ENCODE peak calls at places on chromosomes 6 and 20, in eight cellular contexts. S is adrenal gland; N is keratinocyte; I is lung; Q is effector memory CD4-positive, alpha-beta T cell; J is right cardiac atrium; B is dorsolateral prefrontal cortex; F is psoas muscle. M is an unnamed sample. For H3K27me3, the result is how much of the 10 kb centered on the place peaks cover.

GRCh38 chr6:7975764-7976146 is 65.2 kb upstream of the TXNDC5 start:
- DNase-seq in N (no peak), Q (no peak), S (peak), F (no peak), I (no peak), J (peak), B (no peak), M (no peak)

GRCh38 chr20:6418732-6419131 is 295.9 kb upstream of the FERMT1 start:
- DNase-seq in J (no peak), I (no peak), N (no peak), Q (no peak), B (no peak), S (no peak), F (no peak), M (no peak)

GRCh38 chr6:45816674-45817297 is 198.9 kb downstream of the CLIC5 start:
- DNase-seq in B (no peak), Q (no peak), I (no peak), N (no peak), J (no peak), S (no peak), F (no peak), M (no peak)

GRCh38 chr6:97032950-97033349 is 108.4 kb downstream of the KLHL32 start:
- DNase-seq in Q (no peak), J (no peak), F (no peak), B (no peak), I (no peak), S (no peak), N (no peak), M (no peak)

GRCh38 chr6:110195639-110196038 is 15.4 kb downstream of the CDC40 start:
- DNase-seq in J (no peak), S (no peak), I (no peak), F (no peak), Q (no peak), B (no peak), N (no peak), M (no peak)

GRCh38 chr20:38935285-38935684 is 9.1 kb downstream of the FAM83D start:
- DNase-seq in B (no peak), N (no peak), J (no peak), I (no peak), S (no peak), Q (no peak), F (no peak), M (no peak)

GRCh38 chr6:144590540-144590939 is 305.4 kb downstream of the UTRN start:
- DNase-seq in B (no peak), Q (no peak), I (no peak), S (no peak), F (no peak), N (no peak), J (no peak), M (no peak)

GRCh38 chr6:52598123-52598823 is 21.4 kb upstream of the TRAM2 start:
- DNase-seq in F (peak), I (peak), J (peak), S (peak), B (no peak), Q (no peak), N (no peak), M (peak)

GRCh38 chr6:55088896-55089295 is 85.4 kb upstream of the HCRTR2 start:
- DNase-seq in F (no peak), Q (no peak), S (no peak), N (no peak), I (no peak), B (no peak), J (no peak), M (no peak)

GRCh38 chr6:162245831-162246230 is 481.7 kb downstream of the PRKN start:
- DNase-seq in Q (no peak), N (no peak), S (no peak), B (no peak), I (no peak), F (no peak), J (no peak), M (no peak)

GRCh38 chr20:32539063-32539816 is 45.9 kb downstream of the NOL4L start:
- DNase-seq in F (no peak), S (no peak), Q (no peak), I (no peak), J (no peak), B (no peak), N (no peak), M (peak)

GRCh38 chr6:8075185-8075584 is 11.0 kb upstream of the BLOC1S5 start:
- DNase-seq in J (no peak), S (no peak), I (no peak), F (no peak), Q (no peak), B (no peak), N (no peak), M (no peak)

GRCh38 chr20:21820688-21821087 is 115.2 kb downstream of the PAX1 start:
- DNase-seq in B (no peak), S (no peak), J (no peak), I (no peak), F (no peak), Q (no peak), N (no peak), M (no peak)

GRCh38 chr20:51467971-51468626 is 74.4 kb downstream of the NFATC2 start:
- DNase-seq in F (no peak), J (no peak), Q (no peak), B (no peak), S (no peak), I (no peak), N (no peak), M (no peak)

GRCh38 chr20:45945678-45946148 is 11.2 kb downstream of the PCIF1 start:
- DNase-seq in S (peak), B (no peak), Q (no peak), J (no peak), N (no peak), F (no peak), I (no peak), M (no peak)

GRCh38 chr20:23649830-23650417 is 12.2 kb upstream of the CST3 start:
- DNase-seq in N (no peak), J (no peak), B (no peak), Q (no peak), F (no peak), I (no peak), S (no peak), M (no peak)

GRCh38 chr6:48111143-48111506 is at the start of gene PTCHD4:
- DNase-seq in B (no peak), Q (no peak), S (no peak), J (no peak), I (no peak), F (no peak), N (peak), M (no peak)

GRCh38 chr6:47680056-47680455 is 18.3 kb upstream of the ADGRF4 start:
- DNase-seq in F (no peak), J (no peak), N (no peak), Q (no peak), I (no peak), B (no peak), S (no peak), M (no peak)

GRCh38 chr6:69994251-69994650 is 127.9 kb downstream of the COL19A1 start:
- DNase-seq in S (no peak), B (no peak), F (no peak), J (no peak), N (no peak), I (no peak), Q (no peak), M (no peak)

GRCh38 chr20:46970937-46971630 is 76.4 kb downstream of the EYA2 start:
- DNase-seq in Q (no peak), J (no peak), F (no peak), I (no peak), N (peak), B (no peak), S (no peak), M (no peak)

GRCh38 chr20:36478137-36478905 is 63.0 kb upstream of the MYL9 start:
- DNase-seq in J (no peak), N (no peak), Q (no peak), I (no peak), S (no peak), B (no peak), F (no peak), M (no peak)

GRCh38 chr6:68778356-68779020 is 143.4 kb downstream of the ADGRB3 start:
- DNase-seq in Q (no peak), F (no peak), N (no peak), B (peak), S (no peak), J (peak), I (no peak), M (no peak)

GRCh38 chr20:50519036-50519780 is 9.0 kb downstream of the PTPN1 start:
- DNase-seq in J (no peak), S (no peak), B (no peak), F (no peak), Q (no peak), N (no peak), I (no peak), M (peak)

DNA sequence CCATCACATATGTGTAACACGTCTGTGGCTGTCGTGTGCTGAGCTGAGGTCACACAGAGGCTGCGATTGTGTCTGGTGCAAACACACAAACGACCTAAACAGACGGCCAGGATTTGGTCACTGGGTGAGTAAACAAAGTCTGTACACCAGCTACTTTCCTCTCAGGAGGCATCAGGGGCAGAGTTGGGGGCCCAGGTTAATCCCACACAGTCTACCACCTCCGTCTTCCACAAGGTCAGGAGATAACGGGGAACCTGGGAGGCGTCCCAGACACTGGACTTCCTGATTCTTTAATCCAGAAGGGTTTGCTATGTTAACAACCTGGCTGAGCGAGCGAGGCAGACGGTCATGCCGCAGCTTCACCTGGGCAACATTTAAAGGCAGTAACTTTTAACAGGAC is 1.5 kb downstream of the DACT2 start:
- DNase-seq in F (no peak), S (no peak), N (no peak), B (no peak), I (no peak), J (no peak), Q (no peak), M (no peak)
- H3K27me3 ChIP-seq in F (under half), S (under half), N (under half), B (under half), I (under half), J (under half), Q (under half), M (under half)

DNA sequence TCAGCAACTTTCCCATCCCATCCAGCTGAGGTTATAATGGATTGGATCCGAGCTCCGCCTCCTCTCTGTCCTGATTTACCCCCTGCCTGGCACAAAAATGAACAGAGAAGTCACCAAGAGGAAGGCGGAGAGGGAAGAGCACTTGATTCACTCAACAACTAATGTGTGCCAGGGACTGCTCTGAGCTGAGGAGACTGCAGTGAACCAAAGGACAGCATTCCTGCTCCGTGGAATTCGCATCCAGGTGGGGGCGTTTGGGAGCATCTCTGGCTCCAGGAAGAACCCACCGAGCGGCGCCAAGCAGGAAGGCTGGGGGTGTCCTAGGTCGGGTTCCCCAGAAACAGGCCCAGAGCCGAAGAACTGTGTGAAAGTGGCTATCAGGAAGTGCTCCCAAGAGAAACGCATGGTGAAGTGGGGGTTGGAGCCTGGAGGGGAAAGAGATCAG is 95.8 kb upstream of the NAA20 start:
- DNase-seq in S (peak), J (no peak), Q (no peak), B (no peak), N (no peak), I (no peak), F (peak), M (no peak)
- H3K27me3 ChIP-seq in S (under half), J (under half), Q (under half), B (under half), N (under half), I (under half), F (under half), M (under half)

DNA sequence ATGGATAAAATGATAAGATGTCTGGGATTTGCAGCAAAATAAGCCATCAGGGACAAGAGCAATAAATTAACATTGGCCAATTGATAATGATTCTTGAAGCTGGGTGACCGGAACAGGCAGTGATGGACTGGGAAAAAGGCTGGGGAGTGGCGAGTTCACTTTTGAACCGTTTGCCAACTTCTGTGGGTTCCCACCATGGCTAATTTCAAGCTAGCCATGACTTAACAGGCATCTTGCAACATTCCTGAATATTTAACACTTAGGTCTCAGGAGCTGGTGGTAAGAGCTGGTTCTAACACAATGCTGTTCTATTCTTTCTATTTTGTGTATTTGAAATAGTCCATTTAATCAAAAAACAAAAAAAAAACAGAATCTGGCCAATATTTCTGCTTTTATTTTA is 37.6 kb upstream of the CD83 start:
- DNase-seq in I (no peak), F (no peak), S (no peak), J (no peak), N (no peak), B (no peak), Q (no peak), M (no peak)
- H3K27me3 ChIP-seq in I (under half), F (under half), S (under half), J (under half), N (under half), B (under half), Q (under half), M (under half)

GRCh38 chr6:29845405-29846006 is 17.9 kb downstream of the HLA-G start:
- DNase-seq in S (no peak), I (no peak), F (no peak), Q (peak), N (peak), B (no peak), J (no peak), M (peak)
- H3K27me3 ChIP-seq in S (under half), I (under half), F (under half), Q (under half), N (under half), B (under half), J (under half), M (half or more)

DNA sequence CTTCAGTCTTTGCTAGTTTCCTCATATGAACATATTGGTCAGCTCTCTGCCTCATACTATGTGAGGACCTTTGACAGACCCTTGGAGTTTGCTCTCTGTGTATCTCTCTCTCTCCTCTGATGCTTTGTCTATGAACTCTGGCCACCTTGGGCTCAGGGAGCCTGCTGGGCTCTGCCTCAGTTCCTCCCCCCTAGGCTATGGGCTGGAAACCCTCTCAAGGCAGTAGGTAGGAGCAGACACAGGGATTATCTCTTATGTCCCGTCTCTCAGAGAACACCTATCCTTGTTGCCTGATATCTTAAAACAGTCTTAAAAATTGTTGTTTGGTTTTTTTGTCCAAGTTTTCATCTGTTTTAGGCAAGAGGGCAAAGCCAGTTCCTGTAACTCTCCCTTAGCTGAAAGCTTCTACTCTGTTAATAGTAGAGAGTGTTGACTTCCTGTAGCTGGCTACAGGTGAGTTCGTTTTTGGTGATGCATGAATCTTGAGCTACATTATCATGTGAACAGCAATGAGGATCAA is 68.3 kb downstream of the BCAS1 start:
- DNase-seq in F (no peak), Q (no peak), B (no peak), N (no peak), J (no peak), S (no peak), I (no peak), M (no peak)
- H3K27me3 ChIP-seq in F (under half), Q (under half), B (under half), N (under half), J (under half), S (under half), I (under half), M (under half)

DNA sequence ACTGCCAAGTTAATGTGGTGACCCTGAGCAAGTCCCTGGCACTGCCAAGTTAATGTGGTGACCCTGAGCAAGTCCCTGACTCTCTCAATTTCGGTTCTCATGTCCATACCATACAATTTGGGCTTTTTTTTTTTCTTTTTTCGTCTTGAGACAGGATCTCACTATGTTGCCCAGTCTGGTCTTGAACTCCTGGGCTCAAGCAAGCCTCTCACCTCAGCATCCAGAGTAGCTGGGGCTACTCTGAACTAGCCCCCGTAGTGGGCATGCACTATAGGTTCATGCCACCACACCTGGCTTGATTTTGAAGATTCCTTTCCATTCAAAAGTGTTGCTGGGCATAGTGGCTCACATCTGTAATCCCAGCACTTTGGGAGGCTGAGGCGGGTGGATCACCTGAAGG is 100.0 kb upstream of the FOXP4 start:
- DNase-seq in J (no peak), F (no peak), N (no peak), Q (no peak), B (no peak), S (no peak), I (no peak), M (no peak)
- H3K27me3 ChIP-seq in J (under half), F (under half), N (under half), Q (under half), B (under half), S (under half), I (under half), M (under half)

GRCh38 chr20:59628171-59628570 is 23.8 kb downstream of the PHACTR3 start:
- DNase-seq in N (no peak), J (no peak), Q (no peak), S (no peak), I (no peak), F (no peak), B (peak), M (no peak)

GRCh38 chr20:59630526-59630925 is 26.2 kb downstream of the PHACTR3 start:
- DNase-seq in N (no peak), B (no peak), I (no peak), Q (no peak), S (no peak), J (no peak), F (no peak), M (no peak)

GRCh38 chr20:59627298-59627697 is 23.0 kb downstream of the PHACTR3 start:
- DNase-seq in J (no peak), S (no peak), I (no peak), B (no peak), Q (no peak), F (no peak), N (no peak), M (no peak)

GRCh38 chr20:59631751-59632380 is 27.5 kb downstream of the PHACTR3 start:
- DNase-seq in F (no peak), N (no peak), I (no peak), J (no peak), Q (no peak), B (no peak), S (no peak), M (no peak)

GRCh38 chr20:59629141-59630045 is 25.1 kb downstream of the PHACTR3 start:
- DNase-seq in S (no peak), I (no peak), Q (no peak), J (no peak), N (no peak), B (no peak), F (no peak), M (no peak)
- H3K27me3 ChIP-seq in S (under half), I (under half), Q (under half), J (under half), N (under half), B (under half), F (under half), M (under half)

GRCh38 chr6:147510949-147511590 is 2.6 kb downstream of the SAMD5 start:
- DNase-seq in J (no peak), F (no peak), N (no peak), I (no peak), Q (no peak), B (no peak), S (no peak), M (no peak)
- H3K27me3 ChIP-seq in J (under half), F (under half), N (under half), I (under half), Q (under half), B (under half), S (under half), M (under half)

GRCh38 chr6:165662041-165662491 is 975 bp downstream of the PDE10A start:
- DNase-seq in F (peak), B (peak), Q (no peak), J (no peak), N (no peak), S (no peak), I (no peak), M (no peak)

GRCh38 chr6:165661416-165662001 is 1.5 kb downstream of the PDE10A start:
- DNase-seq in F (no peak), S (no peak), Q (no peak), B (no peak), I (no peak), J (no peak), N (no peak), M (no peak)

GRCh38 chr6:165662671-165663282 is at the start of gene PDE10A:
- DNase-seq in I (no peak), N (no peak), F (peak), S (peak), J (peak), B (no peak), Q (no peak), M (no peak)

GRCh38 chr6:165659945-165660862 is 2.8 kb downstream of the PDE10A start:
- DNase-seq in Q (no peak), F (peak), B (no peak), I (no peak), S (no peak), J (no peak), N (no peak), M (no peak)

GRCh38 chr6:165660881-165661415 is 2.1 kb downstream of the PDE10A start:
- DNase-seq in I (no peak), F (no peak), J (no peak), Q (no peak), B (no peak), N (no peak), S (peak), M (no peak)
- H3K27me3 ChIP-seq in I (under half), F (under half), J (under half), Q (under half), B (under half), N (half or more), S (under half), M (under half)

DNA sequence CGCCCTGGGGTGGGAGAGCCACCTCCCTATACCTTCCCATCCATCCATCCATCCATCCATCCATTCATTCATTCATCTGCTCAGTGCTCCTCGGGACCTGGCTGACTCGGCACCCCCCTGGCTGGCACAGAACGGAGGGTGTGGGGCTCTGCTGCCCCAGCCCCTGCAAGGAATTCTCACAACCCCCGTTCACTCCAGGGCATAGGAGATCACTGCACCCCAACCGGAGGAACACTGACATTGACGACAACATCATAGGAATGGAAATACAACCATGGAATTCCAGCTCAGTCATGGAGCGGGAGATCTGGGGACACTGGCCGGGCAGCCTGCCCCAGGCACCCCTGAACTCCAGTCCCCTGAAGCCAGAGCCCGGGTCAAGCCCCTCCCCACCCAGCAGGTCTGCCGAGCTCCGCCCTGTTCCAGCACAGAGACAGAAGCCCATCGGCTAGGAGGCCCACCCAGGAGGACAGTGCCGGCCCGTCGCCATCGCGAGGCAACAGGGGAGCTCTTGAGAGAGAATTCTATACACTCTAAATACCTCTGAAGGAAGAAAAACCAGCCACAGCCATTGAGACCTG is 27.9 kb upstream of the MRGBP start:
- DNase-seq in Q (no peak), F (peak), J (peak), S (no peak), B (no peak), N (no peak), I (no peak), M (no peak)
- H3K27me3 ChIP-seq in Q (under half), F (under half), J (under half), S (under half), B (under half), N (under half), I (under half), M (under half)

M was measured in CD4-positive, CD25-positive, alpha-beta regulatory T cell.